ENCODE peak calls at places on chromosomes 6 and 20, in eight cellular contexts. K is fibroblast of pulmonary artery, E is A673, Y is psoas muscle, X is BJ, T is stomach, A is left ventricle myocardium inferior, J is HFF-Myc. F is an unnamed sample.

GRCh38 chr20:10007747-10008146 is 27.0 kb upstream of the ANKEF1 start:
- DNase-seq in K (no peak), E (no peak), Y (no peak), X (no peak), T (no peak), A (no peak), J (no peak), F (no peak)

GRCh38 chr6:104527761-104528415 is 331.8 kb downstream of the HACE1 start:
- DNase-seq in K (peak), E (peak), Y (no peak), X (no peak), T (no peak), A (no peak), J (no peak), F (no peak)

GRCh38 chr20:47627540-47627939 is 125.9 kb downstream of the NCOA3 start:
- DNase-seq in K (no peak), E (no peak), Y (no peak), X (no peak), T (no peak), A (no peak), J (no peak), F (no peak)

GRCh38 chr20:46959081-46959692 is 64.5 kb downstream of the EYA2 start:
- DNase-seq in K (peak), E (no peak), Y (no peak), X (peak), T (no peak), A (no peak), J (peak), F (peak)

GRCh38 chr6:147081210-147081609 is 123.0 kb upstream of the STXBP5 start:
- DNase-seq in K (no peak), E (no peak), Y (no peak), X (no peak), T (no peak), A (no peak), J (no peak), F (no peak)

GRCh38 chr6:151763938-151764680 is 43.4 kb upstream of the ESR1 start:
- DNase-seq in K (peak), E (peak), Y (peak), X (no peak), T (peak), A (peak), J (peak), F (no peak)

GRCh38 chr6:126650931-126651330 is 311.0 kb downstream of the CENPW start:
- DNase-seq in K (peak), E (peak), Y (no peak), X (no peak), T (no peak), A (no peak), J (no peak), F (no peak)

GRCh38 chr6:93104195-93104817 is 315.1 kb downstream of the EPHA7 start:
- DNase-seq in K (peak), E (no peak), Y (no peak), X (no peak), T (no peak), A (no peak), J (no peak), F (no peak)

GRCh38 chr20:1301031-1301529 is 27.9 kb downstream of the SDCBP2 start:
- DNase-seq in K (peak), E (no peak), Y (no peak), X (no peak), T (no peak), A (no peak), J (no peak), F (no peak)

GRCh38 chr6:166836785-166837718 is 119.3 kb downstream of the RNASET2 start:
- DNase-seq in K (no peak), E (no peak), Y (no peak), X (no peak), T (no peak), A (no peak), J (no peak), F (no peak)

GRCh38 chr6:9563996-9564395 is 850.9 kb downstream of the TFAP2A start:
- DNase-seq in K (no peak), E (no peak), Y (no peak), X (peak), T (no peak), A (no peak), J (no peak), F (no peak)

GRCh38 chr6:154791561-154792317 is 58.5 kb downstream of the SCAF8 start:
- DNase-seq in K (peak), E (peak), Y (no peak), X (no peak), T (no peak), A (no peak), J (no peak), F (no peak)

GRCh38 chr20:4134861-4135379 is 119.6 kb upstream of the RNF24 start:
- DNase-seq in K (no peak), E (no peak), Y (no peak), X (no peak), T (peak), A (no peak), J (no peak), F (no peak)

GRCh38 chr6:38307730-38308129 is 332.0 kb downstream of the BTBD9 start:
- DNase-seq in K (no peak), E (no peak), Y (no peak), X (no peak), T (no peak), A (no peak), J (no peak), F (no peak)

GRCh38 chr6:72653032-72653431 is 31.2 kb downstream of the KCNQ5 start:
- DNase-seq in K (no peak), E (no peak), Y (no peak), X (no peak), T (no peak), A (no peak), J (no peak), F (no peak)

GRCh38 chr20:35190556-35190955 is 18.7 kb downstream of the PROCR start:
- DNase-seq in K (no peak), E (no peak), Y (no peak), X (no peak), T (no peak), A (no peak), J (no peak), F (no peak)

GRCh38 chr6:38552136-38552535 is 87.6 kb downstream of the BTBD9 start:
- DNase-seq in K (no peak), E (no peak), Y (no peak), X (no peak), T (no peak), A (no peak), J (no peak), F (no peak)

GRCh38 chr20:49563015-49563980 is 4.6 kb downstream of the PTGIS start:
- DNase-seq in K (no peak), E (no peak), Y (no peak), X (no peak), T (no peak), A (no peak), J (no peak), F (no peak)

GRCh38 chr20:5410450-5410849 is 93.7 kb upstream of the PROKR2 start:
- DNase-seq in K (no peak), E (no peak), Y (no peak), X (no peak), T (no peak), A (no peak), J (no peak), F (no peak)

GRCh38 chr20:35271904-35272303 is 6.0 kb downstream of the MMP24OS start:
- DNase-seq in K (peak), E (no peak), Y (no peak), X (no peak), T (no peak), A (no peak), J (no peak), F (no peak)

GRCh38 chr6:34132486-34133185 is 13.3 kb downstream of the GRM4 start:
- DNase-seq in K (peak), E (peak), Y (no peak), X (no peak), T (no peak), A (no peak), J (peak), F (no peak)

GRCh38 chr6:151999194-151999593 is 191.7 kb downstream of the ESR1 start:
- DNase-seq in K (no peak), E (no peak), Y (no peak), X (peak), T (no peak), A (no peak), J (no peak), F (peak)

GRCh38 chr20:51536116-51537069 is 6.1 kb downstream of the NFATC2 start:
- DNase-seq in K (no peak), E (no peak), Y (no peak), X (no peak), T (peak), A (no peak), J (no peak), F (no peak)

GRCh38 chr6:43973351-43973750 is 153.9 kb downstream of the MRPL14 start:
- DNase-seq in K (no peak), E (no peak), Y (no peak), X (no peak), T (peak), A (no peak), J (no peak), F (no peak)

GRCh38 chr6:127120109-127120786 is 1.8 kb downstream of the RSPO3 start:
- DNase-seq in K (no peak), E (peak), Y (no peak), X (no peak), T (no peak), A (no peak), J (no peak), F (no peak)

GRCh38 chr6:137743493-137743892 is 123.6 kb upstream of the TNFAIP3 start:
- DNase-seq in K (no peak), E (no peak), Y (no peak), X (no peak), T (no peak), A (no peak), J (no peak), F (no peak)

GRCh38 chr20:53990768-53991472 is 79.5 kb downstream of the BCAS1 start:
- DNase-seq in K (peak), E (no peak), Y (no peak), X (no peak), T (no peak), A (no peak), J (no peak), F (no peak)

GRCh38 chr20:57877131-57877784 is 167.4 kb upstream of the PMEPA1 start:
- DNase-seq in K (no peak), E (no peak), Y (no peak), X (no peak), T (no peak), A (no peak), J (no peak), F (no peak)

GRCh38 chr6:110185879-110186278 is 5.7 kb downstream of the CDC40 start:
- DNase-seq in K (no peak), E (no peak), Y (no peak), X (no peak), T (no peak), A (no peak), J (no peak), F (no peak)

GRCh38 chr6:25958700-25959162 is 3.9 kb upstream of the TRIM38 start:
- DNase-seq in K (no peak), E (no peak), Y (no peak), X (no peak), T (no peak), A (no peak), J (no peak), F (no peak)

GRCh38 chr6:7721654-7722053 is 4.2 kb upstream of the BMP6 start:
- DNase-seq in K (peak), E (peak), Y (no peak), X (no peak), T (no peak), A (no peak), J (no peak), F (no peak)

GRCh38 chr20:52524865-52525264 is 333.3 kb upstream of the ZFP64 start:
- DNase-seq in K (no peak), E (no peak), Y (no peak), X (no peak), T (no peak), A (no peak), J (no peak), F (peak)

GRCh38 chr20:62815066-62815991 is 1.5 kb upstream of the COL9A3 start:
- DNase-seq in K (peak), E (peak), Y (no peak), X (no peak), T (no peak), A (no peak), J (no peak), F (no peak)

GRCh38 chr6:109623288-109623687 is 67.7 kb downstream of the AK9 start:
- DNase-seq in K (no peak), E (no peak), Y (no peak), X (no peak), T (no peak), A (no peak), J (no peak), F (no peak)

GRCh38 chr20:35305682-35306556 is 13.7 kb upstream of the FAM83C start:
- DNase-seq in K (peak), E (peak), Y (peak), X (peak), T (peak), A (no peak), J (peak), F (peak)

GRCh38 chr6:22754111-22754510 is 184.7 kb downstream of the HDGFL1 start:
- DNase-seq in K (peak), E (no peak), Y (no peak), X (no peak), T (no peak), A (no peak), J (peak), F (no peak)

GRCh38 chr20:8231038-8231437 is 99.0 kb downstream of the PLCB1 start:
- DNase-seq in K (no peak), E (no peak), Y (no peak), X (no peak), T (no peak), A (no peak), J (no peak), F (no peak)

GRCh38 chr20:47687095-47687987 is 97.9 kb downstream of the SULF2 start:
- DNase-seq in K (no peak), E (no peak), Y (no peak), X (no peak), T (no peak), A (no peak), J (no peak), F (no peak)

GRCh38 chr6:47288245-47289090 is 21.2 kb downstream of the TNFRSF21 start:
- DNase-seq in K (no peak), E (peak), Y (no peak), X (no peak), T (peak), A (no peak), J (no peak), F (no peak)

DNA sequence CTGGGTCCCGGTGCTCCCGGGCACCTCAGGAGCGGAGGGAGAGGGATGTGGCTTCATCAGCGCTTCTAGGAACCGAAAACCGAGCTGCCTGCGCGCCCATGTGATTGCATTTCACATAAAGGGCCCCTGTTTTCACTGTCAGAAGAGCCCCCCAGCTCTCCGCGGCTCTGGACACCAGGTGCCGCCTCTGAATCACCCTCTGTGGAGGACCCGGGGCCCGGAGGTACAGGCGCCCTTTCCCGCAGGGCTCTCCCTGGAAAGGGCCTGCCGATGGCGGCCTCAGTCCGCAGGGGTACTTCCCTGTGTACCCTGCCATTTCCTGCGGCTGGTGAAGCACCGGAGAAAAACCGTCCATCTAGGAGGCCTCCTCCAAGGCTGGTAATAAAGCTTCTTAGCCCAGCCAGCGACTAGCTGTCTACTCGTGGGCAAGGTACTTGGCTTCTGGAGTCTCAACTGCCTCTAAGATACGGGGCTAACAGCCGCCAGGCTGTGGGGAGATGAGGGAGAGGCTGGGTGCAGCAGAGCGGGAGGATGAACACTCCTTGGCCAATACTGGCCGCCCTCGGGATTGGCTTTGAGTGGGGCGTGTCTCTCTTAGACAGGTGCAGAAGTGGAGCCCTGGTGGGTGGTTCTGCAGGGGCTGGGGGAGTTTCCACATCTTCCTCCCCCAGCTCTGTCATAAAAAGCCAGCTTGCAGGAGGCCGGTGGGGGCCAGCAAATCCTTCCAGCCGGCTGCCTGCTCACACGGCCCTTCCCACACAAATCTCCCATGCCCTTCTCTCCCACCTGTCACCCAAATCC is 1.6 kb downstream of the PPP1R16B start:
- DNase-seq in K (no peak), E (no peak), Y (no peak), X (no peak), T (no peak), A (no peak), J (no peak), F (no peak)
- H3K4me3 ChIP-seq in K (peak), E (no peak), Y (peak), X (no peak), T (peak), A (peak), J (no peak), F (peak)

DNA sequence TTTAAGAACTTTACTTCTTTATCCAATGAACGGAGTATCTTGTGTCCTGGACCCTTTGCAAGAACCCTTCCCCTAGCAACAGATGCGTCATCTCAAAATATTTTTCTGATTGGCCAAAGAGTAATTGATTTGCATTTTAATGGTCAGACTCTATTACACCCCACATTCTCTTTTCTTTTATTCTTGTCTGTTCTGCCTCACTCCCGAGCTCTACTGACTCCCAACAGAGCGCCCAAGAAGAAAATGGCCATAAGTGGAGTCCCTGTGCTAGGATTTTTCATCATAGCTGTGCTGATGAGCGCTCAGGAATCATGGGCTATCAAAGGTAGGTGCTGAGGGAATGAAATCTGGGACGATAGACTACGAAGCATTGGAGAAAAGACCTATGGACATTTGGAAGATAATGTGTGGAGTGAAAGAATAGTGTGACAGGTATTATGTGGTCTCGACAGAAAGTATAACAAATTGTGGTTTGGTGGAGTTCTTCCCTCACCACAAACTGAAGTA is at the start of gene HLA-DRA:
- DNase-seq in K (peak), E (peak), Y (no peak), X (peak), T (no peak), A (no peak), J (peak), F (peak)
- H3K4me3 ChIP-seq in K (no peak), E (no peak), Y (peak), X (no peak), T (peak), A (peak), J (no peak), F (peak)

GRCh38 chr6:130406935-130407532 is 41.2 kb downstream of the TMEM200A start:
- DNase-seq in K (no peak), E (peak), Y (no peak), X (no peak), T (no peak), A (no peak), J (no peak), F (no peak)
- H3K4me3 ChIP-seq in K (no peak), E (no peak), Y (no peak), X (no peak), T (no peak), A (no peak), J (no peak), F (no peak)

GRCh38 chr6:29925341-29926080 is 16.8 kb upstream of the HLA-A start:
- DNase-seq in K (no peak), E (no peak), Y (no peak), X (no peak), T (no peak), A (no peak), J (no peak), F (no peak)
- H3K4me3 ChIP-seq in K (no peak), E (peak), Y (peak), X (no peak), T (no peak), A (peak), J (no peak), F (peak)

GRCh38 chr6:131733376-131734016 is 22.7 kb upstream of the CTAGE9 start:
- DNase-seq in K (peak), E (peak), Y (no peak), X (peak), T (no peak), A (no peak), J (peak), F (no peak)
- H3K4me3 ChIP-seq in K (no peak), E (no peak), Y (no peak), X (no peak), T (no peak), A (no peak), J (no peak), F (no peak)

F was measured in epithelial cell of proximal tubule.